ENCODE peak calls at places on chromosomes 11 and 22, in four cellular contexts. One of them, this sample, is unnamed.

GRCh38 chr22:23698094-23698493 is 7.3 kb downstream of the RGL4 start:
- DNase-seq in lower lobe of right lung: no peak
- DNase-seq in gastrocnemius medialis: no peak
- DNase-seq in heart left ventricle: no peak
- DNase-seq in this sample: no peak

GRCh38 chr11:17649696-17650600 is 69.4 kb upstream of the MYOD1 start:
- DNase-seq in lower lobe of right lung: no peak
- DNase-seq in gastrocnemius medialis: no peak
- DNase-seq in heart left ventricle: no peak
- DNase-seq in this sample: no peak

GRCh38 chr22:35514366-35514765 is 26.3 kb upstream of the RASD2 start:
- DNase-seq in lower lobe of right lung: no peak
- DNase-seq in gastrocnemius medialis: no peak
- DNase-seq in heart left ventricle: no peak
- DNase-seq in this sample: no peak

GRCh38 chr11:121580154-121580553 is 127.4 kb upstream of the SORL1-AS1 start:
- DNase-seq in lower lobe of right lung: no peak
- DNase-seq in gastrocnemius medialis: no peak
- DNase-seq in heart left ventricle: no peak
- DNase-seq in this sample: no peak

GRCh38 chr11:30143098-30143705 is 87.6 kb upstream of the FSHB start:
- DNase-seq in lower lobe of right lung: no peak
- DNase-seq in gastrocnemius medialis: no peak
- DNase-seq in heart left ventricle: no peak
- DNase-seq in this sample: no peak

GRCh38 chr11:78419327-78419726 is 1.7 kb upstream of the GAB2 start:
- DNase-seq in lower lobe of right lung: peak; percentile 50
- DNase-seq in gastrocnemius medialis: peak; percentile 40
- DNase-seq in heart left ventricle: peak; percentile 48
- DNase-seq in this sample: no peak

GRCh38 chr11:76158394-76159302 is 47.7 kb downstream of the WNT11 start:
- DNase-seq in lower lobe of right lung: no peak
- DNase-seq in gastrocnemius medialis: no peak
- DNase-seq in heart left ventricle: no peak
- DNase-seq in this sample: no peak

GRCh38 chr11:107018274-107018901 is at the start of gene GUCY1A2:
- DNase-seq in lower lobe of right lung: peak; percentile 42
- DNase-seq in gastrocnemius medialis: no peak
- DNase-seq in heart left ventricle: peak; percentile 31
- DNase-seq in this sample: no peak

GRCh38 chr11:63985812-63986155 is 454 bp upstream of the OTUB1 start:
- DNase-seq in lower lobe of right lung: peak; percentile 72
- DNase-seq in gastrocnemius medialis: no peak
- DNase-seq in heart left ventricle: no peak
- DNase-seq in this sample: no peak

GRCh38 chr11:44949160-44950035 is 1.3 kb downstream of the TP53I11 start:
- DNase-seq in lower lobe of right lung: peak; percentile 61
- DNase-seq in gastrocnemius medialis: no peak
- DNase-seq in heart left ventricle: peak; percentile 39
- DNase-seq in this sample: no peak

GRCh38 chr11:104705475-104706195 is 192.6 kb downstream of the CASP12 start:
- DNase-seq in lower lobe of right lung: peak; percentile 35
- DNase-seq in gastrocnemius medialis: peak; percentile 15
- DNase-seq in heart left ventricle: peak; percentile 29
- DNase-seq in this sample: no peak

GRCh38 chr11:128507936-128508335 is 79.4 kb downstream of the ETS1 start:
- DNase-seq in lower lobe of right lung: no peak
- DNase-seq in gastrocnemius medialis: no peak
- DNase-seq in heart left ventricle: no peak
- DNase-seq in this sample: no peak

GRCh38 chr11:76462317-76462716 is 17.5 kb downstream of the EMSY start:
- DNase-seq in lower lobe of right lung: no peak
- DNase-seq in gastrocnemius medialis: no peak
- DNase-seq in heart left ventricle: no peak
- DNase-seq in this sample: no peak

GRCh38 chr22:23184764-23185113 is 4.4 kb downstream of the BCR start:
- DNase-seq in lower lobe of right lung: no peak
- DNase-seq in gastrocnemius medialis: no peak
- DNase-seq in heart left ventricle: no peak
- DNase-seq in this sample: no peak

GRCh38 chr22:19177164-19178064 is 1.1 kb downstream of the SLC25A1 start:
- DNase-seq in lower lobe of right lung: no peak
- DNase-seq in gastrocnemius medialis: no peak
- DNase-seq in heart left ventricle: no peak
- DNase-seq in this sample: no peak

GRCh38 chr11:75342966-75343870 is 8.2 kb downstream of the ARRB1 start:
- DNase-seq in lower lobe of right lung: peak; percentile 85
- DNase-seq in gastrocnemius medialis: no peak
- DNase-seq in heart left ventricle: no peak
- DNase-seq in this sample: no peak

GRCh38 chr22:19868773-19869471 is 14.2 kb upstream of the GNB1L start:
- DNase-seq in lower lobe of right lung: peak; percentile 36
- DNase-seq in gastrocnemius medialis: no peak
- DNase-seq in heart left ventricle: no peak
- DNase-seq in this sample: no peak

GRCh38 chr11:70552441-70553150 is 154.3 kb downstream of the CTTN start:
- DNase-seq in lower lobe of right lung: no peak
- DNase-seq in gastrocnemius medialis: no peak
- DNase-seq in heart left ventricle: no peak
- DNase-seq in this sample: no peak

GRCh38 chr11:4748435-4748834 is 21.3 kb downstream of the OR51F1 start:
- DNase-seq in lower lobe of right lung: no peak
- DNase-seq in gastrocnemius medialis: no peak
- DNase-seq in heart left ventricle: no peak
- DNase-seq in this sample: no peak

GRCh38 chr11:46106530-46107407 is 14.5 kb downstream of the PHF21A start:
- DNase-seq in lower lobe of right lung: no peak
- DNase-seq in gastrocnemius medialis: no peak
- DNase-seq in heart left ventricle: no peak
- DNase-seq in this sample: no peak

GRCh38 chr11:73469401-73469800 is 93.2 kb downstream of the RELT start:
- DNase-seq in lower lobe of right lung: no peak
- DNase-seq in gastrocnemius medialis: peak; percentile 47
- DNase-seq in heart left ventricle: no peak
- DNase-seq in this sample: peak; percentile 2

GRCh38 chr11:82906236-82906635 is 4.7 kb downstream of the DDIAS start:
- DNase-seq in lower lobe of right lung: no peak
- DNase-seq in gastrocnemius medialis: no peak
- DNase-seq in heart left ventricle: no peak
- DNase-seq in this sample: no peak

GRCh38 chr22:28424427-28425080 is 255.1 kb downstream of the TTC28 start:
- DNase-seq in lower lobe of right lung: no peak
- DNase-seq in gastrocnemius medialis: no peak
- DNase-seq in heart left ventricle: no peak
- DNase-seq in this sample: no peak

GRCh38 chr11:34068098-34068497 is 16.6 kb downstream of the CAPRIN1 start:
- DNase-seq in lower lobe of right lung: no peak
- DNase-seq in gastrocnemius medialis: no peak
- DNase-seq in heart left ventricle: no peak
- DNase-seq in this sample: no peak

GRCh38 chr11:102451693-102452460 is 688 bp downstream of the TMEM123 start:
- DNase-seq in lower lobe of right lung: peak; percentile 80
- DNase-seq in gastrocnemius medialis: peak; percentile 17
- DNase-seq in heart left ventricle: peak; percentile 62
- DNase-seq in this sample: no peak

GRCh38 chr11:70878366-70878765 is 374.0 kb downstream of the SHANK2 start:
- DNase-seq in lower lobe of right lung: no peak
- DNase-seq in gastrocnemius medialis: no peak
- DNase-seq in heart left ventricle: no peak
- DNase-seq in this sample: no peak

GRCh38 chr11:127017482-127017881 is 16.9 kb upstream of the KIRREL3 start:
- DNase-seq in lower lobe of right lung: no peak
- DNase-seq in gastrocnemius medialis: no peak
- DNase-seq in heart left ventricle: no peak
- DNase-seq in this sample: no peak

GRCh38 chr11:61129608-61130523 is 27.6 kb downstream of the CD5 start:
- DNase-seq in lower lobe of right lung: peak; percentile 91
- DNase-seq in gastrocnemius medialis: peak; percentile 53
- DNase-seq in heart left ventricle: peak; percentile 84
- DNase-seq in this sample: peak; percentile 46

GRCh38 chr22:42452916-42453315 is 20.7 kb upstream of the NFAM1 start:
- DNase-seq in lower lobe of right lung: no peak
- DNase-seq in gastrocnemius medialis: no peak
- DNase-seq in heart left ventricle: no peak
- DNase-seq in this sample: no peak

GRCh38 chr11:45149483-45150056 is 3.1 kb downstream of the PRDM11 start:
- DNase-seq in lower lobe of right lung: no peak
- DNase-seq in gastrocnemius medialis: no peak
- DNase-seq in heart left ventricle: no peak
- DNase-seq in this sample: no peak

GRCh38 chr11:27722117-27722844 is 22.0 kb upstream of the BDNF start:
- DNase-seq in lower lobe of right lung: no peak
- DNase-seq in gastrocnemius medialis: no peak
- DNase-seq in heart left ventricle: no peak
- DNase-seq in this sample: no peak

GRCh38 chr11:104134760-104135159 is 29.2 kb downstream of the PDGFD start:
- DNase-seq in lower lobe of right lung: no peak
- DNase-seq in gastrocnemius medialis: no peak
- DNase-seq in heart left ventricle: no peak
- DNase-seq in this sample: no peak

GRCh38 chr22:17359501-17359900 is 9.8 kb upstream of the CECR2 start:
- DNase-seq in lower lobe of right lung: no peak
- DNase-seq in gastrocnemius medialis: no peak
- DNase-seq in heart left ventricle: no peak
- DNase-seq in this sample: no peak

GRCh38 chr22:22553735-22554134 is 5.3 kb downstream of the PRAME start:
- DNase-seq in lower lobe of right lung: no peak
- DNase-seq in gastrocnemius medialis: no peak
- DNase-seq in heart left ventricle: no peak
- DNase-seq in this sample: no peak

GRCh38 chr22:39214383-39215069 is 30.3 kb downstream of the PDGFB start:
- DNase-seq in lower lobe of right lung: peak; percentile 28
- DNase-seq in gastrocnemius medialis: no peak
- DNase-seq in heart left ventricle: no peak
- DNase-seq in this sample: no peak

GRCh38 chr22:38132794-38133193 is 22.3 kb upstream of the BAIAP2L2 start:
- DNase-seq in lower lobe of right lung: no peak
- DNase-seq in gastrocnemius medialis: no peak
- DNase-seq in heart left ventricle: no peak
- DNase-seq in this sample: no peak

GRCh38 chr11:16605971-16606783 is 132.3 kb upstream of the C11orf58 start:
- DNase-seq in lower lobe of right lung: peak; percentile 87
- DNase-seq in gastrocnemius medialis: peak; percentile 90
- DNase-seq in heart left ventricle: peak; percentile 90
- DNase-seq in this sample: no peak

GRCh38 chr11:16603890-16604783 is 134.3 kb upstream of the C11orf58 start:
- DNase-seq in lower lobe of right lung: peak; percentile 60
- DNase-seq in gastrocnemius medialis: peak; percentile 83
- DNase-seq in heart left ventricle: peak; percentile 73
- DNase-seq in this sample: no peak

GRCh38 chr11:16603245-16603644 is 135.2 kb upstream of the C11orf58 start:
- DNase-seq in lower lobe of right lung: no peak
- DNase-seq in gastrocnemius medialis: peak; percentile 60
- DNase-seq in heart left ventricle: peak; percentile 25
- DNase-seq in this sample: no peak

GRCh38 chr11:16605440-16605970 is 132.9 kb upstream of the C11orf58 start:
- DNase-seq in lower lobe of right lung: no peak
- DNase-seq in gastrocnemius medialis: peak; percentile 47
- DNase-seq in heart left ventricle: peak; percentile 52
- DNase-seq in this sample: no peak

GRCh38 chr11:16604784-16605439 is 133.5 kb upstream of the C11orf58 start:
- DNase-seq in lower lobe of right lung: peak; percentile 68
- DNase-seq in gastrocnemius medialis: no peak
- DNase-seq in heart left ventricle: peak; percentile 46
- DNase-seq in this sample: no peak
- H3K27ac ChIP-seq in lower lobe of right lung: peak overlapping the region; percentile 80
- H3K27ac ChIP-seq in gastrocnemius medialis: peak overlapping the region; percentile 98
- H3K27ac ChIP-seq in heart left ventricle: peak overlapping the region; percentile 98
- H3K27ac ChIP-seq in this sample: peak overlapping the region; percentile 56

GRCh38 chr11:120401506-120401905 is 65.3 kb downstream of the ARHGEF12 start:
- DNase-seq in lower lobe of right lung: no peak
- DNase-seq in gastrocnemius medialis: no peak
- DNase-seq in heart left ventricle: no peak
- DNase-seq in this sample: no peak
- H3K4me1 ChIP-seq in lower lobe of right lung: peaks cover 34% of the 10 kb centered on the region
- H3K4me1 ChIP-seq in gastrocnemius medialis: peaks cover 83% of the 10 kb centered on the region
- H3K4me1 ChIP-seq in heart left ventricle: peaks cover 67% of the 10 kb centered on the region
- H3K4me1 ChIP-seq in this sample: peaks cover 35% of the 10 kb centered on the region

DNA sequence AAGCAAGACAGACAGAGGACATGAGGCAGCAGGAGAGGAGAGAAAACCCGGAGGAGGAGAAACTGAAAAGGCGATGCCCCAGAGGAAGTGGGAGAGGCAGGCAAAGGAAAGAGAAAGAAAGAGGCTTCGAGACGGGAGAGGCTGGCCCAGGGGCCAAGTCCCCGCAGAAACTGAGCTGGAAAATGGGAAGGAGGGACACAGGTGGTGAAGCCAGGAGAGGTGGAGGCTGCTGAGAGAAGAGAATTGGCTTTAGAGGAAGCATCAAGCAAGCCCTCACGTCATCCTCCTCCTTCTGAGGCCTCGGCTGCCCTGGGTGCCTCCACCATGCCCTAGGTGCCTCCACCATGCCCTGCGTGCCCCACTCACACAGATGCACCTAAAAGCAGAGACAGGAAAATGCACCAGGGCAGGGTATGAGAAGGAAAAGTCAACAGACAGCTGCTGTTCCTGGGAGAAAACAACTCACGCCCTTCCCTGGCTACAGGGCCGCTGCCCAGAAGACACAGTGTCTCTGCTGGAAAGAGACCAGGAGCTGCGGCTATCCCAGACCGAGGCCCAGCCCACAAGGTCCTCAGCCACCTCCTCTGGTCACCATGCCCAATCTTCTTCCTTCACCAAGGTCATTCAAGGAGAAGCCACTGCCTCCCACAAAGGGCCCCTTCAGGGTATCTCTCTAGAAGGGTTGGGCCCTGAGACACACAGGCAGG is 14.3 kb downstream of the FXYD6 start:
- DNase-seq in lower lobe of right lung: no peak
- DNase-seq in gastrocnemius medialis: no peak
- DNase-seq in heart left ventricle: no peak
- DNase-seq in this sample: no peak
- H3K4me3 ChIP-seq in lower lobe of right lung: no peak overlapping the region
- H3K4me3 ChIP-seq in gastrocnemius medialis: no peak overlapping the region
- H3K4me3 ChIP-seq in heart left ventricle: peak overlapping the region; percentile 23
- H3K4me3 ChIP-seq in this sample: no peak overlapping the region

GRCh38 chr11:11622772-11623531 is 1.1 kb upstream of the GALNT18 start:
- DNase-seq in lower lobe of right lung: no peak
- DNase-seq in gastrocnemius medialis: no peak
- DNase-seq in heart left ventricle: no peak
- DNase-seq in this sample: no peak

GRCh38 chr11:11618973-11619435 is 2.8 kb downstream of the GALNT18 start:
- DNase-seq in lower lobe of right lung: no peak
- DNase-seq in gastrocnemius medialis: no peak
- DNase-seq in heart left ventricle: no peak
- DNase-seq in this sample: no peak

GRCh38 chr11:11621881-11622706 is at the start of gene GALNT18:
- DNase-seq in lower lobe of right lung: peak; percentile 92
- DNase-seq in gastrocnemius medialis: peak; percentile 89
- DNase-seq in heart left ventricle: peak; percentile 96
- DNase-seq in this sample: peak; percentile 41

GRCh38 chr11:11620966-11621880 is 582 bp downstream of the GALNT18 start:
- DNase-seq in lower lobe of right lung: peak; percentile 55
- DNase-seq in gastrocnemius medialis: no peak
- DNase-seq in heart left ventricle: peak; percentile 54
- DNase-seq in this sample: no peak

GRCh38 chr11:11620251-11620965 is 1.4 kb downstream of the GALNT18 start:
- DNase-seq in lower lobe of right lung: peak; percentile 73
- DNase-seq in gastrocnemius medialis: no peak
- DNase-seq in heart left ventricle: peak; percentile 60
- DNase-seq in this sample: no peak
- H3K27ac ChIP-seq in lower lobe of right lung: peak overlapping the region; percentile 85
- H3K27ac ChIP-seq in gastrocnemius medialis: peak overlapping the region; percentile 69
- H3K27ac ChIP-seq in heart left ventricle: peak overlapping the region; percentile 77
- H3K27ac ChIP-seq in this sample: peak overlapping the region; percentile 58

GRCh38 chr22:36770946-36771340 is 5.0 kb downstream of the IFT27 start:
- DNase-seq in lower lobe of right lung: no peak
- DNase-seq in gastrocnemius medialis: no peak
- DNase-seq in heart left ventricle: no peak
- DNase-seq in this sample: no peak
- H3K4me1 ChIP-seq in lower lobe of right lung: peaks cover 8% of the 10 kb centered on the region
- H3K4me1 ChIP-seq in gastrocnemius medialis: peaks cover 11% of the 10 kb centered on the region
- H3K4me1 ChIP-seq in heart left ventricle: peaks cover 9% of the 10 kb centered on the region
- H3K4me1 ChIP-seq in this sample: peaks cover 7% of the 10 kb centered on the region